ENCODE peak calls at places on chromosomes 13 and 19, in nine cellular contexts. V is HCT116, Q is astrocyte, F is neuronal stem cell, O is H9, X is fibroblast of lung, A is SK-N-SH, B is colonic mucosa, J is K562. W is an unnamed sample.

GRCh38 chr13:41004875-41005693 is 14.0 kb downstream of the ELF1 start:
- DNase-seq in V (no peak), Q (no peak), F (no peak), O (no peak), X (no peak), A (no peak), B (no peak), J (no peak), W (no peak)

GRCh38 chr19:30665449-30665848 is 293.3 kb downstream of the ZNF536 start:
- DNase-seq in V (no peak), Q (no peak), F (no peak), O (no peak), X (no peak), A (no peak), B (no peak), J (no peak), W (peak)

GRCh38 chr19:4908311-4908710 is 990 bp upstream of the UHRF1 start:
- DNase-seq in V (no peak), Q (no peak), F (no peak), O (peak), X (no peak), A (no peak), B (no peak), J (no peak), W (no peak)

GRCh38 chr19:8460516-8461298 is 15.9 kb downstream of the HNRNPM start:
- DNase-seq in V (no peak), Q (no peak), F (no peak), O (no peak), X (no peak), A (no peak), B (no peak), J (no peak), W (no peak)

GRCh38 chr13:40564342-40564997 is 102.0 kb downstream of the FOXO1 start:
- DNase-seq in V (no peak), Q (no peak), F (no peak), O (no peak), X (no peak), A (no peak), B (no peak), J (no peak), W (no peak)

GRCh38 chr19:46065486-46065885 is 24.7 kb upstream of the IGFL4 start:
- DNase-seq in V (no peak), Q (peak), F (no peak), O (no peak), X (peak), A (no peak), B (no peak), J (no peak), W (no peak)

GRCh38 chr19:46428278-46429141 is at the start of gene PNMA8C:
- DNase-seq in V (no peak), Q (peak), F (peak), O (peak), X (peak), A (peak), B (no peak), J (peak), W (peak)

GRCh38 chr19:45569619-45570421 is 14.8 kb downstream of the OPA3 start:
- DNase-seq in V (peak), Q (no peak), F (peak), O (peak), X (peak), A (peak), B (peak), J (peak), W (peak)

GRCh38 chr13:29893438-29893837 is 43.0 kb upstream of the UBL3 start:
- DNase-seq in V (no peak), Q (peak), F (no peak), O (no peak), X (peak), A (peak), B (no peak), J (no peak), W (no peak)

GRCh38 chr13:107006646-107007045 is 438.7 kb upstream of the ARGLU1 start:
- DNase-seq in V (no peak), Q (peak), F (no peak), O (no peak), X (peak), A (no peak), B (no peak), J (no peak), W (no peak)

GRCh38 chr13:36819811-36820140 is 754 bp downstream of the RFXAP start:
- DNase-seq in V (no peak), Q (peak), F (peak), O (peak), X (peak), A (no peak), B (no peak), J (peak), W (no peak)

GRCh38 chr19:11473725-11474124 is 7.1 kb downstream of the ELAVL3 start:
- DNase-seq in V (no peak), Q (no peak), F (no peak), O (no peak), X (no peak), A (peak), B (no peak), J (no peak), W (no peak)

GRCh38 chr19:50293263-50294004 is 35.7 kb downstream of the KCNC3 start:
- DNase-seq in V (no peak), Q (no peak), F (no peak), O (peak), X (no peak), A (no peak), B (no peak), J (no peak), W (no peak)

GRCh38 chr19:56441206-56441792 is 35.8 kb downstream of the ZNF667 start:
- DNase-seq in V (no peak), Q (no peak), F (no peak), O (no peak), X (no peak), A (no peak), B (no peak), J (no peak), W (no peak)

GRCh38 chr13:30792257-30793000 is 57.1 kb downstream of the ALOX5AP start:
- DNase-seq in V (peak), Q (peak), F (peak), O (peak), X (peak), A (peak), B (peak), J (no peak), W (peak)

GRCh38 chr19:390386-391198 is 18.4 kb downstream of the C2CD4C start:
- DNase-seq in V (no peak), Q (no peak), F (no peak), O (no peak), X (no peak), A (peak), B (no peak), J (no peak), W (no peak)

GRCh38 chr13:51619614-51620013 is 35.4 kb downstream of the WDFY2 start:
- DNase-seq in V (no peak), Q (peak), F (no peak), O (no peak), X (peak), A (no peak), B (no peak), J (no peak), W (no peak)

GRCh38 chr19:45251452-45252354 is 632 bp downstream of the MARK4 start:
- DNase-seq in V (no peak), Q (no peak), F (no peak), O (no peak), X (no peak), A (peak), B (no peak), J (peak), W (peak)

GRCh38 chr13:72932250-72932649 is 126.6 kb upstream of the KLF5 start:
- DNase-seq in V (no peak), Q (no peak), F (no peak), O (no peak), X (no peak), A (no peak), B (no peak), J (no peak), W (no peak)

GRCh38 chr13:23087884-23088283 is 92.9 kb upstream of the SGCG start:
- DNase-seq in V (peak), Q (no peak), F (no peak), O (peak), X (peak), A (peak), B (peak), J (peak), W (peak)

GRCh38 chr13:49838989-49839388 is 46.5 kb upstream of the KPNA3 start:
- DNase-seq in V (no peak), Q (no peak), F (no peak), O (no peak), X (no peak), A (no peak), B (no peak), J (peak), W (peak)

GRCh38 chr19:38429055-38429810 is 3.2 kb upstream of the RASGRP4 start:
- DNase-seq in V (no peak), Q (no peak), F (no peak), O (no peak), X (no peak), A (no peak), B (no peak), J (no peak), W (no peak)

GRCh38 chr19:23116802-23117571 is at the start of gene ZNF730:
- DNase-seq in V (no peak), Q (peak), F (peak), O (peak), X (peak), A (peak), B (peak), J (peak), W (peak)

GRCh38 chr19:11382898-11383705 is 1.0 kb downstream of the EPOR start:
- DNase-seq in V (peak), Q (no peak), F (no peak), O (peak), X (no peak), A (peak), B (peak), J (peak), W (peak)

GRCh38 chr19:30332445-30333234 is 39.5 kb upstream of the ZNF536 start:
- DNase-seq in V (no peak), Q (no peak), F (no peak), O (no peak), X (no peak), A (no peak), B (no peak), J (no peak), W (peak)

GRCh38 chr19:6891761-6892385 is 4.5 kb downstream of the ADGRE1 start:
- DNase-seq in V (no peak), Q (no peak), F (no peak), O (no peak), X (no peak), A (no peak), B (no peak), J (no peak), W (no peak)

GRCh38 chr19:53546766-53547541 is 9.0 kb downstream of the ZNF331 start:
- DNase-seq in V (no peak), Q (no peak), F (no peak), O (no peak), X (no peak), A (peak), B (no peak), J (no peak), W (no peak)

GRCh38 chr13:19171563-19171962 is 10.1 kb downstream of the TUBA3C start:
- DNase-seq in V (no peak), Q (no peak), F (no peak), O (no peak), X (no peak), A (no peak), B (no peak), J (no peak), W (no peak)

GRCh38 chr13:91817250-91817649 is 418.8 kb downstream of the GPC5 start:
- DNase-seq in V (no peak), Q (peak), F (no peak), O (no peak), X (peak), A (peak), B (no peak), J (peak), W (no peak)

GRCh38 chr13:54078271-54078670 is 1049.7 kb downstream of the OLFM4 start:
- DNase-seq in V (no peak), Q (no peak), F (no peak), O (no peak), X (no peak), A (no peak), B (no peak), J (no peak), W (no peak)

GRCh38 chr19:29577662-29577963 is 28.5 kb upstream of the POP4 start:
- DNase-seq in V (no peak), Q (no peak), F (no peak), O (peak), X (no peak), A (no peak), B (no peak), J (no peak), W (no peak)

GRCh38 chr19:43662487-43662886 is 7.5 kb downstream of the PLAUR start:
- DNase-seq in V (no peak), Q (no peak), F (no peak), O (peak), X (no peak), A (peak), B (no peak), J (no peak), W (peak)

GRCh38 chr19:40718774-40719391 is 2.0 kb downstream of the ITPKC start:
- DNase-seq in V (peak), Q (peak), F (no peak), O (peak), X (peak), A (no peak), B (peak), J (peak), W (peak)

GRCh38 chr13:112973577-112973951 is 4.5 kb downstream of the MCF2L start:
- DNase-seq in V (no peak), Q (no peak), F (no peak), O (no peak), X (no peak), A (no peak), B (no peak), J (no peak), W (no peak)

GRCh38 chr19:39093761-39094160 is 9.6 kb downstream of the ACP7 start:
- DNase-seq in V (no peak), Q (peak), F (no peak), O (no peak), X (peak), A (no peak), B (no peak), J (no peak), W (no peak)

GRCh38 chr13:34156841-34157365 is 339.0 kb downstream of the RFC3 start:
- DNase-seq in V (peak), Q (peak), F (no peak), O (peak), X (peak), A (no peak), B (peak), J (no peak), W (peak)
- H3K9ac ChIP-seq in V (peak), Q (peak), F (no peak), O (no peak), X (no peak), A (peak), B (peak), J (no peak), W (no peak)

GRCh38 chr19:2287585-2287984 is 5.6 kb upstream of the PEAK3 start:
- DNase-seq in V (no peak), Q (no peak), F (no peak), O (no peak), X (no peak), A (no peak), B (no peak), J (no peak), W (no peak)
- H3K9ac ChIP-seq in V (no peak), Q (no peak), F (no peak), O (no peak), X (no peak), A (no peak), B (no peak), J (peak), W (no peak)

DNA sequence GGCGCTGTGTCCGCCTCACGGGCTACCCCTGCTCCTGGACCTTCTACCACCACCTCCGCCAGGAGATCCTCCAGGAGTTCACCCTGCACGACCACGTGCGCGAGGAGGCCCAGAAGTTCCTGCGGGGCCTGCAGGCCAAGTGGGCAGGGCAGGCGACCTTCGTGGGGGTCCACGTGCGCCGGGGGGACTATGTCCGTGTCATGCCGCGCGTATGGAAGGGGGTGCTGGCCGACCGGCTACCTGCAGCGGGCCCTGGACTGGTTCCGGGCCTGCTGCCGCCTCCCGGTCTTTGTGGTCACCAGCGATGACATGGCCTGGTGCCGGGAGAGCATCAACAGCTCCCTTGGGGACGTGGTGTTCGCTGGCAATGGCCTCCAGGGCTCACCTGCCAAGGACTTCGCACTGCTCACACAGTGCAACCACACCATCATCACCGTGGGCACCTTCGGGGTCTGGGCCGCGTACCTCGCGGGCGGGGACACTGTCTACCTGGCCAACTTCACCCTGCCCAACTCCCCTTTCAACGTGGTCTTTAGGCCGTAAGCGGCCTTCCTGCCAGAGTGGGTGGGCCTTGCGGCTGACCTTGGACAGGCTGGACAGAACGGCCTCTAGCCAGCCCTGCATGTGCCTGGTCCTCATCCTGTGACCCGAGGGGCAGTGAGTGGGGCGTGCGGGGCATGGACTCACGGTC is 7.8 kb upstream of the NTN5 start:
- DNase-seq in V (no peak), Q (no peak), F (no peak), O (no peak), X (no peak), A (no peak), B (no peak), J (no peak), W (no peak)
- H3K9ac ChIP-seq in V (no peak), Q (no peak), F (no peak), O (no peak), X (no peak), A (no peak), B (no peak), J (peak), W (no peak)

GRCh38 chr19:3404324-3405260 is 38.2 kb downstream of the NFIC start:
- DNase-seq in V (no peak), Q (peak), F (no peak), O (no peak), X (peak), A (peak), B (peak), J (no peak), W (peak)
- H3K9ac ChIP-seq in V (no peak), Q (peak), F (no peak), O (no peak), X (peak), A (no peak), B (peak), J (no peak), W (no peak)

GRCh38 chr19:18150776-18151624 is 2.0 kb upstream of the PIK3R2 start:
- DNase-seq in V (no peak), Q (no peak), F (no peak), O (no peak), X (no peak), A (no peak), B (no peak), J (no peak), W (no peak)
- H3K9ac ChIP-seq in V (peak), Q (peak), F (peak), O (no peak), X (no peak), A (peak), B (peak), J (peak), W (no peak)

GRCh38 chr19:35793381-35794165 is 18.2 kb downstream of the ARHGAP33 start:
- DNase-seq in V (no peak), Q (no peak), F (no peak), O (no peak), X (no peak), A (no peak), B (no peak), J (no peak), W (no peak)
- H3K9ac ChIP-seq in V (no peak), Q (no peak), F (no peak), O (no peak), X (no peak), A (no peak), B (no peak), J (peak), W (no peak)

W was measured in endodermal cell.